ENCODE peak calls at places on chromosomes 16 and 17, in ten cellular contexts. C is ovary, H is mesendoderm, T is GM23338, Z is Peyer's patch, A is aorta, O is A549, P is right cardiac atrium, U is neural progenitor cell, G is MM.1S. Y is an unnamed sample.

GRCh38 chr16:87543436-87544191 is 50.8 kb upstream of the ZCCHC14 start:
- DNase-seq in H (no peak), U (no peak), G (no peak), P (no peak), Z (no peak), T (no peak), A (peak), O (no peak), C (peak), Y (no peak)

GRCh38 chr16:48318630-48319029 is 66.6 kb downstream of the SIAH1 start:
- DNase-seq in G (peak), Z (no peak), O (no peak), P (no peak), U (no peak), H (peak), C (no peak), T (peak), A (peak), Y (no peak)

GRCh38 chr17:34156741-34157589 is 98.1 kb upstream of the CCL2 start:
- DNase-seq in G (no peak), C (no peak), A (no peak), T (no peak), P (peak), U (peak), O (no peak), Z (no peak), H (no peak), Y (no peak)

GRCh38 chr16:28042856-28043255 is 20.7 kb downstream of the GSG1L start:
- DNase-seq in A (no peak), C (no peak), T (no peak), U (no peak), P (no peak), H (no peak), G (no peak), Z (no peak), O (no peak), Y (no peak)

GRCh38 chr17:72171703-72172670 is 51.2 kb downstream of the SOX9 start:
- DNase-seq in C (no peak), O (no peak), G (no peak), T (no peak), Z (no peak), U (no peak), P (no peak), H (no peak), A (no peak), Y (no peak)

GRCh38 chr16:68951991-68952877 is 108.9 kb downstream of the TANGO6 start:
- DNase-seq in H (peak), O (no peak), U (no peak), P (no peak), G (no peak), T (no peak), C (no peak), Z (no peak), A (no peak), Y (no peak)

GRCh38 chr16:85286970-85287814 is 174.9 kb upstream of the CIBAR2 start:
- DNase-seq in U (no peak), T (no peak), P (peak), G (no peak), C (no peak), O (no peak), A (no peak), Z (no peak), H (no peak), Y (no peak)

GRCh38 chr17:31877911-31878702 is 19.1 kb upstream of the COPRS start:
- DNase-seq in C (no peak), A (peak), T (no peak), U (no peak), Z (no peak), H (no peak), G (no peak), P (no peak), O (no peak), Y (no peak)

GRCh38 chr16:85507342-85507741 is 105.8 kb upstream of the GSE1 start:
- DNase-seq in O (no peak), G (no peak), T (no peak), Z (no peak), H (no peak), C (no peak), P (no peak), U (no peak), A (no peak), Y (no peak)

GRCh38 chr16:1299012-1299867 is 10.2 kb upstream of the UBE2I start:
- DNase-seq in Z (no peak), P (peak), G (no peak), T (no peak), A (no peak), C (no peak), O (no peak), H (no peak), U (no peak), Y (peak)

GRCh38 chr17:8881606-8882005 is 14.1 kb upstream of the PIK3R6 start:
- DNase-seq in H (no peak), C (no peak), T (no peak), U (no peak), G (no peak), P (no peak), Z (no peak), O (no peak), A (no peak), Y (no peak)

GRCh38 chr16:11994187-11995119 is 17.9 kb downstream of the SNX29 start:
- DNase-seq in H (peak), O (no peak), A (peak), C (no peak), G (no peak), U (peak), T (no peak), P (no peak), Z (no peak), Y (no peak)

GRCh38 chr17:56681561-56682266 is 88.2 kb downstream of the NOG start:
- DNase-seq in G (peak), O (no peak), A (no peak), P (no peak), U (no peak), C (no peak), Z (no peak), T (no peak), H (peak), Y (no peak)

GRCh38 chr17:8799001-8799850 is at the start of gene MFSD6L:
- DNase-seq in H (peak), O (no peak), C (no peak), Z (peak), T (peak), G (no peak), A (no peak), P (no peak), U (peak), Y (no peak)

GRCh38 chr17:82439829-82440365 is 10.7 kb downstream of the CYBC1 start:
- DNase-seq in O (no peak), G (no peak), H (no peak), C (no peak), U (no peak), P (peak), T (no peak), A (no peak), Z (no peak), Y (no peak)

GRCh38 chr17:81551458-81552243 is 502 bp downstream of the FAAP100 start:
- DNase-seq in U (peak), P (peak), O (peak), A (no peak), Z (peak), G (peak), H (no peak), C (no peak), T (peak), Y (peak)

GRCh38 chr17:82309656-82310570 is 7.5 kb downstream of the CD7 start:
- DNase-seq in C (no peak), O (no peak), H (no peak), G (no peak), A (no peak), Z (peak), P (peak), U (no peak), T (no peak), Y (peak)

GRCh38 chr17:234163-235047 is 53.0 kb upstream of the DOC2B start:
- DNase-seq in O (no peak), C (peak), A (no peak), H (no peak), P (peak), U (no peak), Z (no peak), T (no peak), G (no peak), Y (peak)

GRCh38 chr16:89102777-89103073 is 9.1 kb downstream of the ACSF3 start:
- DNase-seq in O (no peak), U (no peak), T (no peak), C (no peak), Z (no peak), P (peak), H (no peak), G (no peak), A (no peak), Y (no peak)

GRCh38 chr16:79093554-79093967 is 507.0 kb downstream of the MAF start:
- DNase-seq in H (no peak), P (peak), O (no peak), G (no peak), U (no peak), T (no peak), Z (no peak), A (peak), C (no peak), Y (peak)

GRCh38 chr17:81860756-81861568 is 627 bp upstream of the P4HB start:
- DNase-seq in U (peak), C (peak), T (peak), G (peak), P (peak), A (peak), H (peak), O (peak), Z (peak), Y (peak)

GRCh38 chr17:66549731-66550207 is 247.4 kb downstream of the PRKCA start:
- DNase-seq in T (peak), A (no peak), C (no peak), Z (no peak), G (no peak), H (peak), U (no peak), O (peak), P (no peak), Y (no peak)

GRCh38 chr17:5758651-5759050 is 174.3 kb upstream of the NLRP1 start:
- DNase-seq in H (peak), T (peak), C (no peak), A (no peak), O (peak), U (peak), P (no peak), Z (no peak), G (peak), Y (no peak)

DNA sequence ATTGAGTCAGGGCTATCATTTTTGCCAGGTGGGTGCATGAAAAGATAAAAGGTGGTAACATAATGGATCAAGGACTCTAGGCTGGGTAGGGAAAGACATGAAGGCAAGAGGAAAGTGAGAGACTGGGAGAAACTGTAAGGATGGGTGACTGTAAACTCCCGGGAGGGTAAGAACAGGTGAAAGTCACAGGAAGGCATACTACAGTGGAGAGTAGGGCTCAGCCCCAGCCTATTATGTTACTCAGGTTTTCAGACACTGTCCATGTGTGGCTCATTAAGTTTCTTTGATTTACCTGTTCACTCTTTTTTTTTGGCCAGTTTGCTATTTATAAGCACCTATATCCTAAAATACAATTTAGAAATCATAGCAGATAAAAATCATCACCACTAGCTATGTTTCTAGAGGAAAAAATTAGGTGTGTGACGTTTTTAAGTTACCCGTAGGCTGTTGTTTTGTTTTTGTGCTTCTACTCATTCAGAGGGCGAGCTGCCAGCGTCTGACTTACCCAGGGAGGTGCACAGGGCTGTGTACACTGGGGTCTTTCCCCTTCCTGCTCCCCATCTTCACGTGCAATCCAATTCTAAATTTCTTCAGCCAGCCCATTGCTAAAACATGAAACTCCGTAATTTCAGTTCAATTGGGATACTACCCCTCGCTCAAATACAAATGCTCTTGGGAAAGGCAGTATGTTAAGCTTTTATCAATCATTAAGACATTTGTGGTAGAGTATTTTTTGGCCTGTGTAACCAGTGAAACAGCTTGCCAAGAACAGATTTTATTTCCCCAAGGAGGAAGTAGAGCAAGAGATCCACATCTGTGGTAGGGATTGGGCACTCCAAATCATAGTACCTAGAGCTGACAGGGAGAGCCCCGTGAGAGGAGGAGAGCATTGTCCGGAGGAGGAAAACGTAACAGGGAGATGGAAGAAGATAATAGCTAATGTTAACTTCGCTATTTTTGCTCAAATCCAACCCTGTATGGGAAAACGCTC is 21.7 kb upstream of the VWA3A start:
- DNase-seq in H (no peak), O (no peak), T (no peak), G (no peak), C (peak), Z (no peak), U (no peak), P (peak), A (peak), Y (no peak)
- H3K27ac ChIP-seq in H (no peak), O (no peak), T (no peak), G (no peak), C (no peak), Z (no peak), U (peak), P (no peak), A (no peak), Y (no peak)

GRCh38 chr16:2755158-2755557 is 2.7 kb downstream of the SRRM2 start:
- DNase-seq in O (no peak), Z (no peak), H (no peak), C (no peak), A (no peak), U (no peak), T (no peak), P (no peak), G (no peak), Y (no peak)
- H3K27ac ChIP-seq in O (no peak), Z (no peak), H (no peak), C (no peak), A (no peak), U (peak), T (peak), P (no peak), G (no peak), Y (no peak)

GRCh38 chr17:39365872-39366271 is 35.6 kb downstream of the FBXL20 start:
- DNase-seq in G (no peak), O (no peak), P (no peak), H (no peak), Z (no peak), C (no peak), A (no peak), T (no peak), U (no peak), Y (no peak)
- H3K27ac ChIP-seq in G (no peak), O (no peak), P (no peak), H (no peak), Z (no peak), C (no peak), A (no peak), T (no peak), U (no peak), Y (peak)

GRCh38 chr16:64534180-64534780 is 587.6 kb downstream of the CDH11 start:
- DNase-seq in U (no peak), H (peak), C (no peak), P (no peak), A (no peak), G (no peak), T (peak), Z (no peak), O (no peak), Y (no peak)
- H3K27ac ChIP-seq in U (no peak), H (no peak), C (no peak), P (no peak), A (no peak), G (no peak), T (peak), Z (no peak), O (no peak), Y (no peak)

GRCh38 chr17:67730706-67731105 is 13.0 kb downstream of the NOL11 start:
- DNase-seq in P (no peak), H (no peak), O (no peak), C (no peak), T (no peak), U (no peak), A (no peak), G (no peak), Z (no peak), Y (no peak)

GRCh38 chr17:67729903-67730302 is 12.2 kb downstream of the NOL11 start:
- DNase-seq in Z (no peak), A (no peak), C (no peak), G (no peak), P (no peak), H (no peak), U (no peak), O (no peak), T (no peak), Y (no peak)

GRCh38 chr17:67737145-67737544 is 19.4 kb downstream of the NOL11 start:
- DNase-seq in G (no peak), O (no peak), P (no peak), A (no peak), Z (no peak), T (no peak), U (no peak), C (no peak), H (no peak), Y (no peak)

GRCh38 chr17:67733371-67733770 is 15.6 kb downstream of the NOL11 start:
- DNase-seq in C (no peak), Z (no peak), O (no peak), P (no peak), T (peak), H (no peak), A (no peak), G (no peak), U (no peak), Y (no peak)
- H3K27ac ChIP-seq in C (no peak), Z (no peak), O (no peak), P (no peak), T (peak), H (no peak), A (no peak), G (no peak), U (peak), Y (no peak)

DNA sequence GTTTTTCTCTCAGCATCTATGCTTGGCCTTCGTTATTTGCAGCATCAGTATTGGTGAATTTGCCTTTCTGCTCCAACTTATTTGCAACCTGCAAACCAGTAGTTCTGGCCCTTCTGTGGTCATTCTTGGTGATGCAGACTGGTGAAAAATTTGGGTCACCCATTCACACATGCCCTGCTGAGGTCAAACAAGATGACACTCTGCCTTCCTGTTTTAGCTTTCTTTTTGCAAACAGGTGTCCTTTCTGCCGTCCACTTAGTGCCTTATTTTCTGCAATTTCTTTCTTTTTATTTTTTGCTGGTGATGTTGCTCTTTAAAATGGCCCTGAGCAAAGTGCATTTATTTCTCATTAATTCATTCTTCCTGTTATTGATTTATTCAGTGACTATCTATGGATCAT is 31.3 kb downstream of the PLCG2 start:
- DNase-seq in H (no peak), T (no peak), O (no peak), Z (no peak), P (no peak), C (no peak), U (no peak), G (peak), A (no peak), Y (no peak)
- H3K27ac ChIP-seq in H (no peak), T (no peak), O (no peak), Z (peak), P (no peak), C (no peak), U (no peak), G (peak), A (no peak), Y (no peak)

GRCh38 chr17:49616086-49616485 is 40.4 kb downstream of the NXPH3 start:
- DNase-seq in O (peak), U (peak), Z (no peak), C (no peak), G (peak), H (peak), T (peak), P (no peak), A (no peak), Y (no peak)
- H3K27ac ChIP-seq in O (no peak), U (no peak), Z (no peak), C (no peak), G (peak), H (no peak), T (no peak), P (no peak), A (peak), Y (peak)

DNA sequence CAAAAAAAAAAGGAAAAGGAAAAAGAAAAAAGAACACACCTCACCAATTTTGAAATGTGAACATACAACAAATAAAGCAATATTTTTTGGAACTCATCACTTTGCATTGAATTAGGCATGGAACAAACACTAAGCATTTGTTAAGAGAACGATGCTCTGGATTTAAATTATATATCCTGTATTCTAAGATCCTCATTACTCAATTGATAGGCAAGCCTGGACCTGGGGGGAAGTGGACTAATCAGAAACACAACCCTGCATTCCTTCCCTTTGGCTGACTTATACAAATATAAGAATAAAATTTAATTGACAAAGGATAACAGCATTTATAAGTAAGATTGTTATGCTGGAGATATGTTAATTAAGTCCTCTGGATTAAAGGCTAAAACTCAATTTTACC is 2.2 kb downstream of the GJC1 start:
- DNase-seq in H (no peak), P (no peak), C (no peak), A (no peak), O (no peak), U (no peak), G (no peak), T (no peak), Z (no peak), Y (no peak)
- H3K27ac ChIP-seq in H (no peak), P (no peak), C (no peak), A (no peak), O (no peak), U (no peak), G (no peak), T (no peak), Z (no peak), Y (no peak)